ENCODE peak calls at places on chromosomes 7 and 10, in eight cellular contexts. L, M, K, X, G, J, N and F are unnamed samples.

GRCh38 chr7:42502022-42502421 is 265.0 kb upstream of the GLI3 start:
- DNase-seq in L (no peak), M (peak; percentile 23), K (no peak), X (peak; percentile 35), G (no peak), J (peak; percentile 62), N (no peak), F (no peak)

GRCh38 chr10:122034149-122034756 is 45.3 kb downstream of the TACC2 start:
- DNase-seq in L (no peak), M (peak; percentile 62), K (no peak), X (no peak), G (no peak), J (peak; percentile 71), N (no peak), F (no peak)

GRCh38 chr7:87312215-87312865 is 33.1 kb upstream of the CROT start:
- DNase-seq in L (peak; percentile 53), M (peak; percentile 77), K (no peak), X (peak; percentile 46), G (peak; percentile 45), J (peak; percentile 50), N (no peak), F (peak; percentile 19)

GRCh38 chr7:137967143-137968018 is 34.5 kb downstream of the CREB3L2 start:
- DNase-seq in L (no peak), M (peak; percentile 48), K (no peak), X (peak; percentile 65), G (no peak), J (no peak), N (no peak), F (no peak)

GRCh38 chr10:132383751-132384181 is 13.2 kb upstream of the PWWP2B start:
- DNase-seq in L (no peak), M (no peak), K (peak; percentile 55), X (no peak), G (no peak), J (no peak), N (peak; percentile 35), F (no peak)

GRCh38 chr7:39541493-39541892 is 24.7 kb upstream of the YAE1 start:
- DNase-seq in L (no peak), M (no peak), K (no peak), X (no peak), G (no peak), J (no peak), N (no peak), F (no peak)

GRCh38 chr7:25090374-25090773 is 34.7 kb downstream of the CYCS start:
- DNase-seq in L (no peak), M (no peak), K (no peak), X (no peak), G (no peak), J (no peak), N (no peak), F (no peak)

GRCh38 chr7:73893342-73894101 is 32.6 kb downstream of the TMEM270 start:
- DNase-seq in L (peak; percentile 33), M (peak; percentile 62), K (peak; percentile 95), X (no peak), G (peak; percentile 75), J (no peak), N (peak; percentile 59), F (no peak)

GRCh38 chr7:22801907-22802306 is 20.7 kb downstream of the TOMM7 start:
- DNase-seq in L (no peak), M (no peak), K (no peak), X (no peak), G (no peak), J (no peak), N (no peak), F (no peak)

GRCh38 chr10:87761892-87762291 is 56.1 kb downstream of the ATAD1 start:
- DNase-seq in L (no peak), M (peak; percentile 75), K (no peak), X (peak; percentile 66), G (no peak), J (peak; percentile 83), N (no peak), F (no peak)

GRCh38 chr10:133184591-133185244 is 24.7 kb downstream of the KNDC1 start:
- DNase-seq in L (no peak), M (no peak), K (no peak), X (no peak), G (no peak), J (no peak), N (no peak), F (no peak)

GRCh38 chr7:136914016-136914415 is 45.6 kb downstream of the CHRM2 start:
- DNase-seq in L (no peak), M (no peak), K (no peak), X (no peak), G (no peak), J (no peak), N (no peak), F (no peak)

GRCh38 chr7:36005876-36006275 is 147.2 kb upstream of the EEPD1 start:
- DNase-seq in L (no peak), M (no peak), K (no peak), X (no peak), G (no peak), J (no peak), N (no peak), F (no peak)

GRCh38 chr10:44045020-44045419 is 339.9 kb downstream of the CXCL12 start:
- DNase-seq in L (no peak), M (no peak), K (no peak), X (no peak), G (peak; percentile 46), J (no peak), N (no peak), F (no peak)

GRCh38 chr7:44258423-44258760 is 57.6 kb downstream of the YKT6 start:
- DNase-seq in L (no peak), M (no peak), K (no peak), X (no peak), G (no peak), J (no peak), N (no peak), F (no peak)

GRCh38 chr7:44258865-44259546 is 58.2 kb downstream of the YKT6 start:
- DNase-seq in L (no peak), M (no peak), K (no peak), X (no peak), G (no peak), J (no peak), N (no peak), F (no peak)

GRCh38 chr7:44257213-44257612 is 56.4 kb downstream of the YKT6 start:
- DNase-seq in L (no peak), M (no peak), K (no peak), X (no peak), G (no peak), J (no peak), N (no peak), F (no peak)

GRCh38 chr7:44256459-44256858 is 55.7 kb downstream of the YKT6 start:
- DNase-seq in L (no peak), M (no peak), K (no peak), X (no peak), G (no peak), J (no peak), N (no peak), F (no peak)

GRCh38 chr7:44257618-44258422 is 57.0 kb downstream of the YKT6 start:
- DNase-seq in L (no peak), M (peak; percentile 94), K (peak; percentile 91), X (peak; percentile 85), G (peak; percentile 83), J (peak; percentile 66), N (peak; percentile 83), F (peak; percentile 78)
- TF ChIP-seq CTCF in L (no peak), M (no peak), K (no peak), X (no peak), G (no peak), J (no peak), N (peak; percentile 13), F (no peak)

GRCh38 chr7:79240413-79240812 is 213.1 kb downstream of the MAGI2 start:
- DNase-seq in L (no peak), M (peak; percentile 16), K (no peak), X (no peak), G (no peak), J (no peak), N (no peak), F (no peak)
- H3K27ac ChIP-seq in L (no peak overlapping the region), M (no peak overlapping the region), K (no peak overlapping the region), X (no peak overlapping the region), G (no peak overlapping the region), J (no peak overlapping the region), N (no peak overlapping the region), F (no peak overlapping the region)

GRCh38 chr7:123271856-123272255 is 72.1 kb upstream of the SLC13A1 start:
- DNase-seq in L (no peak), M (no peak), K (no peak), X (no peak), G (no peak), J (no peak), N (no peak), F (no peak)

GRCh38 chr7:123273185-123273584 is 73.4 kb upstream of the SLC13A1 start:
- DNase-seq in L (no peak), M (no peak), K (no peak), X (no peak), G (no peak), J (no peak), N (no peak), F (no peak)

GRCh38 chr7:123271231-123271630 is 71.5 kb upstream of the SLC13A1 start:
- DNase-seq in L (no peak), M (peak; percentile 21), K (no peak), X (peak; percentile 69), G (no peak), J (peak; percentile 22), N (no peak), F (no peak)

GRCh38 chr7:123270553-123270952 is 70.8 kb upstream of the SLC13A1 start:
- DNase-seq in L (no peak), M (no peak), K (no peak), X (no peak), G (no peak), J (no peak), N (no peak), F (no peak)

GRCh38 chr7:123275036-123275753 is 75.4 kb upstream of the SLC13A1 start:
- DNase-seq in L (no peak), M (peak; percentile 59), K (no peak), X (peak; percentile 48), G (no peak), J (no peak), N (no peak), F (no peak)
- H3K27me3 ChIP-seq in L (no peaks in the 10 kb centered on the region), M (no peaks in the 10 kb centered on the region), K (no peaks in the 10 kb centered on the region), X (no peaks in the 10 kb centered on the region), G (no peaks in the 10 kb centered on the region), J (no peaks in the 10 kb centered on the region), N (no peaks in the 10 kb centered on the region), F (no peaks in the 10 kb centered on the region)

GRCh38 chr10:58066979-58067378 is 200.7 kb downstream of the IPMK start:
- DNase-seq in L (no peak), M (no peak), K (no peak), X (no peak), G (no peak), J (no peak), N (no peak), F (no peak)

GRCh38 chr10:58068809-58069208 is 198.9 kb downstream of the IPMK start:
- DNase-seq in L (no peak), M (no peak), K (no peak), X (no peak), G (no peak), J (no peak), N (no peak), F (no peak)

GRCh38 chr10:58070964-58071363 is 196.7 kb downstream of the IPMK start:
- DNase-seq in L (no peak), M (no peak), K (no peak), X (no peak), G (no peak), J (no peak), N (no peak), F (no peak)

DNA sequence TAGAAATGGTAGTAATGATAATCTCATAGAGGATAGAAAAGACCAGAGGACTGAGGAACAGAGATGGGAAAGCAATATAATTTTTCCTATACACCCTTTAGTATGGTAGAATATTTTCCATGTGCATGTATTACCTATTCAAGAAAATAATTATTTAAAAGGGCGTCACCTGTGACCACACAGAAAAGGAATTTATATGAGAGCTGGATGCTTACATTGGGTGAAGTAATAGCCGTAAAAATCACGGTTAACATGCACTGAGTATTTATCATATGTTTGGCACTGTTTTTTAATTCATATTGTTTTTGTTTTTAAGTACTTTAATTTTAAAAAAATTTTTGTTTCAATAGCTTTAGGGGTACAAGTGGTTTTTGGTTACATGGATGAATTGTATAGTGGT is 195.1 kb downstream of the IPMK start:
- DNase-seq in L (no peak), M (no peak), K (no peak), X (no peak), G (no peak), J (no peak), N (no peak), F (no peak)
- TF ChIP-seq CTCF in L (no peak), M (no peak), K (no peak), X (no peak), G (no peak), J (no peak), N (no peak), F (no peak)